ENCODE peak calls at places on chromosomes 16 and 17, in six cellular contexts. A is cardiac fibroblast, U is nucleus accumbens, T is skeletal muscle cell, O is glomerular endothelial cell, L is RPMI8226. W is an unnamed sample.

GRCh38 chr16:22643886-22644285 is 133.2 kb downstream of the NPIPB5 start:
- DNase-seq in O (no peak), U (no peak), A (no peak), T (no peak), L (no peak), W (no peak)

GRCh38 chr17:81927653-81928496 is at the start of gene MAFG:
- DNase-seq in U (peak), O (peak), A (peak), L (peak), T (peak), W (peak)

GRCh38 chr17:57589151-57590034 is 155.7 kb downstream of the CCDC182 start:
- DNase-seq in O (no peak), A (peak), L (no peak), T (no peak), U (no peak), W (peak)

GRCh38 chr16:50519602-50520001 is 28.6 kb upstream of the NKD1 start:
- DNase-seq in O (no peak), L (no peak), A (no peak), T (no peak), U (no peak), W (no peak)

GRCh38 chr16:10879681-10880589 is 2.9 kb downstream of the CIITA start:
- DNase-seq in A (no peak), O (no peak), L (no peak), U (no peak), T (no peak), W (no peak)

GRCh38 chr17:6495450-6496115 is 51.3 kb downstream of the PIMREG start:
- DNase-seq in T (no peak), L (no peak), U (no peak), A (no peak), O (no peak), W (no peak)

GRCh38 chr17:33520404-33521032 is 227.4 kb upstream of the ASIC2 start:
- DNase-seq in A (peak), O (no peak), U (peak), L (peak), T (no peak), W (peak)

GRCh38 chr16:11187522-11187921 is 68.5 kb downstream of the SOCS1 start:
- DNase-seq in U (no peak), A (no peak), L (no peak), T (no peak), O (no peak), W (no peak)

GRCh38 chr16:88534731-88535141 is 35.5 kb upstream of the ZC3H18 start:
- DNase-seq in O (no peak), T (no peak), L (peak), A (peak), U (no peak), W (peak)

GRCh38 chr17:50288306-50288705 is 14.0 kb downstream of the TMEM92 start:
- DNase-seq in O (no peak), L (no peak), U (no peak), T (no peak), A (no peak), W (no peak)

GRCh38 chr16:75433732-75434413 is 570 bp upstream of the CFDP1 start:
- DNase-seq in T (peak), L (peak), A (peak), O (peak), U (peak), W (peak)

W was measured in fibroblast of pulmonary artery.